ENCODE peak calls at places on chromosomes 13 and 19, in ten cellular contexts. Z is thyroid gland, B is tibial nerve, K is A549, E is breast epithelium, C is heart left ventricle, U is IMR-90, P is ovary, Q is H1, Y is endothelial cell of umbilical vein. T is an unnamed sample. For H3K4me1, the result is how much of the 10 kb centered on the place peaks cover.

GRCh38 chr13:72983085-72983768 is 75.6 kb upstream of the KLF5 start:
- DNase-seq in Z (peak), B (no peak), K (no peak), E (no peak), C (no peak), U (peak), P (peak), Q (no peak), Y (no peak), T (peak)

GRCh38 chr13:46530084-46530935 is 22.7 kb upstream of the LRCH1 start:
- DNase-seq in Z (no peak), B (no peak), K (no peak), E (no peak), C (no peak), U (peak), P (no peak), Q (no peak), Y (no peak), T (no peak)

GRCh38 chr19:19406878-19407639 is 1.6 kb downstream of the GATAD2A start:
- DNase-seq in Z (peak), B (no peak), K (no peak), E (peak), C (no peak), U (peak), P (no peak), Q (no peak), Y (peak), T (peak)

GRCh38 chr13:87677334-87678234 is 6.4 kb downstream of the SLITRK5 start:
- DNase-seq in Z (peak), B (no peak), K (no peak), E (no peak), C (no peak), U (no peak), P (no peak), Q (no peak), Y (no peak), T (peak)

GRCh38 chr13:38686635-38687245 is at the start of gene FREM2:
- DNase-seq in Z (peak), B (no peak), K (peak), E (peak), C (no peak), U (no peak), P (peak), Q (peak), Y (no peak), T (peak)

GRCh38 chr19:33441277-33441699 is 67.8 kb downstream of the CEBPG start:
- DNase-seq in Z (no peak), B (no peak), K (no peak), E (no peak), C (peak), U (no peak), P (no peak), Q (no peak), Y (no peak), T (no peak)

GRCh38 chr13:35388979-35389378 is 87.5 kb downstream of the MAB21L1 start:
- DNase-seq in Z (no peak), B (no peak), K (no peak), E (no peak), C (no peak), U (peak), P (no peak), Q (no peak), Y (peak), T (no peak)

GRCh38 chr19:4455742-4456565 is 1.6 kb downstream of the UBXN6 start:
- DNase-seq in Z (peak), B (peak), K (no peak), E (no peak), C (no peak), U (peak), P (peak), Q (no peak), Y (no peak), T (peak)

GRCh38 chr19:1574763-1575162 is 6.6 kb upstream of the MEX3D start:
- DNase-seq in Z (no peak), B (no peak), K (no peak), E (no peak), C (no peak), U (no peak), P (no peak), Q (no peak), Y (no peak), T (no peak)

GRCh38 chr19:18762125-18763023 is 28.7 kb downstream of the COMP start:
- DNase-seq in Z (peak), B (peak), K (no peak), E (peak), C (no peak), U (no peak), P (peak), Q (no peak), Y (peak), T (peak)

GRCh38 chr13:43687038-43687437 is 99.7 kb downstream of the ENOX1 start:
- DNase-seq in Z (no peak), B (no peak), K (no peak), E (no peak), C (no peak), U (no peak), P (no peak), Q (no peak), Y (no peak), T (no peak)

GRCh38 chr13:73168993-73169401 is 110.2 kb downstream of the KLF5 start:
- DNase-seq in Z (no peak), B (no peak), K (no peak), E (peak), C (no peak), U (peak), P (no peak), Q (peak), Y (no peak), T (no peak)

GRCh38 chr13:76164290-76164689 is 528.2 kb downstream of the LMO7 start:
- DNase-seq in Z (no peak), B (no peak), K (no peak), E (no peak), C (no peak), U (no peak), P (no peak), Q (no peak), Y (no peak), T (no peak)

GRCh38 chr13:93726173-93727019 is 499.8 kb downstream of the GPC6 start:
- DNase-seq in Z (no peak), B (no peak), K (no peak), E (no peak), C (no peak), U (no peak), P (no peak), Q (no peak), Y (no peak), T (no peak)

GRCh38 chr13:94389544-94390351 is 89.7 kb downstream of the DCT start:
- DNase-seq in Z (no peak), B (no peak), K (no peak), E (no peak), C (no peak), U (no peak), P (no peak), Q (no peak), Y (no peak), T (no peak)

GRCh38 chr19:47778089-47778953 is at the start of gene SELENOW:
- DNase-seq in Z (peak), B (peak), K (peak), E (peak), C (peak), U (peak), P (peak), Q (peak), Y (peak), T (peak)

GRCh38 chr13:92900455-92900854 is 326.2 kb upstream of the GPC6 start:
- DNase-seq in Z (no peak), B (no peak), K (no peak), E (no peak), C (no peak), U (no peak), P (no peak), Q (no peak), Y (no peak), T (no peak)

GRCh38 chr13:59442461-59442860 is 721.3 kb downstream of the DIAPH3 start:
- DNase-seq in Z (no peak), B (no peak), K (no peak), E (no peak), C (no peak), U (no peak), P (no peak), Q (no peak), Y (no peak), T (no peak)

GRCh38 chr13:40993987-40994386 is 25.1 kb downstream of the ELF1 start:
- DNase-seq in Z (peak), B (no peak), K (no peak), E (peak), C (no peak), U (no peak), P (no peak), Q (no peak), Y (no peak), T (peak)

GRCh38 chr13:76939215-76939614 is 9.1 kb upstream of the ACOD1 start:
- DNase-seq in Z (no peak), B (no peak), K (no peak), E (no peak), C (no peak), U (peak), P (no peak), Q (no peak), Y (no peak), T (no peak)

GRCh38 chr13:92197669-92198068 is 799.2 kb downstream of the GPC5 start:
- DNase-seq in Z (no peak), B (no peak), K (no peak), E (no peak), C (no peak), U (peak), P (no peak), Q (no peak), Y (no peak), T (no peak)

GRCh38 chr13:25839356-25839755 is 212.5 kb downstream of the SHISA2 start:
- DNase-seq in Z (no peak), B (no peak), K (no peak), E (no peak), C (no peak), U (no peak), P (no peak), Q (no peak), Y (no peak), T (no peak)

GRCh38 chr19:42132030-42132628 is at the start of gene POU2F2:
- DNase-seq in Z (peak), B (no peak), K (no peak), E (peak), C (peak), U (no peak), P (no peak), Q (no peak), Y (no peak), T (no peak)
- TF ChIP-seq POLR2A in Z (no peak), B (no peak), K (no peak), E (no peak), C (no peak), U (no peak), P (no peak), Q (no peak), Y (no peak), T (no peak)

DNA sequence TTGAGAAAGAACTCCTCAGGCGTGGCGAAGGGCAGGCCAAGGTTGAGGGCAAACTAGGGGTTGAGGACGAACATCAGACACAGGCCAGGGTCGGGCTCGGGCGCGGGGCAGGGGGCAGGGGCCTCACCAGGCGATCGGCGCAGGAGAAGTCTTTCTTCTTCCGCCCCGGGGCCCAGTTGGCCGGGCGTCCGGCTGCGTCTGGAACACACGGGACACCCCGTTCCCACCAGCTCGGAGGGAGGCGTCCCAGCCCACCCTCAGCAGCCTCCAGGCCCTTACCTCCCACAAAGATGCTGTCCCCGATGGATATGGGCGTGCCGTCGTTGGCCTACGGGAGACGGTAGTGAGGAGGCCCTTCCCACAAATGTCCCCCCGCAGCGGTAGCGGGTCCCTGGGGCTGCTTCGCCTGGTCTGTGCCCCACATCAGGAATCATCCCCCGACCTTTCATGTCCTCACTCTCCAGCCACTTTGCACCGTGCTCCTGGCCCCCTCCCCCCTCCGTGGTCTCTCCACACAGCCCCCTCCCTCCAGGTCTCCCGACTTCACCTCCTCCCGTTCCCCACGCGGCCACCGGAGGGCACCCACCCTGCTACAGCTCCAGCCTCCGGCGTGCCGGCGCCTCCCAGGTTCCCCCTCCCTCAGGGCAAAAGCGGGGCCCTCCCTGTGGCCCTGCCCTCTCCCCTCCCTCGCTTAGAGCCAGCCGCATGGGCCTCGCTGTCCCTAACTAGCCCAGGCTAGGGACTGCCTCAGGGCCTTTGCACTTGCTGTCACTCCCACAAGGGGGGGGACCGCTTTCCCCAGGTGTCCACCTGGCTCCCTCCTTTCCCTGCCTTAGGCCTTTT is 4.7 kb downstream of the PNKP start:
- DNase-seq in Z (peak), B (no peak), K (no peak), E (no peak), C (no peak), U (no peak), P (peak), Q (peak), Y (no peak), T (no peak)
- TF ChIP-seq CTCF in Z (no peak), B (no peak), K (peak), E (no peak), C (no peak), U (peak), P (no peak), Q (peak), Y (peak), T (no peak)

DNA sequence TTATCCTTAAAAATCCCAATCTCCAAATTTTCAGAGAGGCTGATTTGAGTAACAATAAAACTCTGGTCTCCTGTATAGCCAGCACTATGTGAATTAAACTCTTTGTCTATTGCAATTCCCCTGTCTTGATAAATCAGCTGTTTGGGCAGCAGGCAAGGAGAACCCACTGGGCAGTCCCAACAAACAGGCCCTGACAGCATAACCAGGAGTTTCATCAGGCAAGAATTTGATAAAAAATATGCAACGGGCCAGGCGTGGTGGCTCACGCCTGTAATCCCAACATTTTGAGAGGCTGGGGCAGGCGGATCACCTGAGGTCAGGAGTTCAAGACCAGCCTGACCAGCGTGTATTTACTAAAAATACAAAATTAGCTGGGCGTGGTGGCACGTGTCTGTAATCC is 42.1 kb downstream of the STK24 start:
- DNase-seq in Z (no peak), B (no peak), K (no peak), E (no peak), C (no peak), U (no peak), P (no peak), Q (no peak), Y (no peak), T (no peak)
- H3K4me1 ChIP-seq in Z (half or more), B (under half), K (under half), E (under half), C (under half), U (under half), P (under half), Q (under half), Y (under half), T (under half)

DNA sequence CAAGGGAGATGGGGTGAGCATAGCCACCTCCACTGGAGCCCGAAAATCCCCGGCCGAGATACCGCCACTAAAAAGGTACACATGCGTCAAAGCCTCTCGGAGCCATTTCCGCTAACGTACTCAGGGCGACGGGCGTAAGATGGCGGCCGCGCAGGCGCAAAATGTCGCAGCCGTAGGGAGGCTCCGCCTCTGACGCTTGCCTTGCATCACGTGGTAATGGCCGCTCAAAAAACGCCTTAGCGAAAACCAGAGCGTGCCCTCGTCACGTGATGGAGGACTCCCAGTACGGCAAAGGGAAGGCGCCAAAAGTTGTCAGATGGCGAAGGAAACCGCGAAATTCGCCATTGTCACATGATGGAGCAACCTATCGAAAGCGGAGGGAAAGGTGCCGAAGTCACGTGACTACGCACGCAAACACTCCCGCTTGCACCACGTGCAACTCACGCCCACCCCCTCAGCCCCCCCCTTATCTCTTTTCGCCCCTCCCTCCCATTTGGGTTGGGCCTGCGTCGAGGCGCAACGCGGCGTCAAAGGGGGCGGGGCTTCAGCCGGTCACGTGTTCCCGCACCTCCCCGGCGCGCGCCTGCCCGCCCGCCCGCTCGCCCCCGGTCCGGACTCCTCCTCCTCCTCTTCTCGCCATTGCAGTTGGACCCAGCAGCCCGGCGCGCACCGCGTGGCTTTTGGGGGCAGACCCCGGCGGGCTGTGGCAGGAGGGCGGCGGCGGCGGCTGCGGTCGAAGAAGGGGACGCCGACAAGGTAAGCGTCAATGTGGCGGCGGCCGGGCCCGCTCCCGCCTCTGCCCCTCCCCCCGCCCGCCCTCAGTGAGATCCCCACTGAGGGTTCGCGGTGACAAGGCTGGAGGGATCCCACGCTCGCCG is at the start of gene ILF3:
- DNase-seq in Z (peak), B (peak), K (peak), E (peak), C (peak), U (peak), P (peak), Q (peak), Y (peak), T (peak)
- TF ChIP-seq POLR2A in Z (peak), B (peak), K (peak), E (peak), C (peak), U (peak), P (peak), Q (peak), Y (peak), T (peak)

GRCh38 chr13:95593462-95593861 is 40.9 kb downstream of the CLDN10 start:
- DNase-seq in Z (no peak), B (no peak), K (no peak), E (no peak), C (no peak), U (no peak), P (no peak), Q (no peak), Y (no peak), T (no peak)
- TF ChIP-seq CTCF in Z (no peak), B (no peak), K (no peak), E (no peak), C (no peak), U (no peak), P (no peak), Q (no peak), Y (no peak), T (no peak)

GRCh38 chr19:40605201-40605971 is 4.2 kb downstream of the LTBP4 start:
- DNase-seq in Z (peak), B (peak), K (peak), E (peak), C (peak), U (peak), P (peak), Q (no peak), Y (no peak), T (peak)
- H3K4me1 ChIP-seq in Z (half or more), B (half or more), K (half or more), E (under half), C (half or more), U (under half), P (under half), Q (under half), Y (under half), T (half or more)

GRCh38 chr13:102798653-102799543 is at the start of the genes BIVM and POGLUT2:
- DNase-seq in Z (peak), B (peak), K (peak), E (peak), C (peak), U (peak), P (peak), Q (peak), Y (peak), T (peak)
- TF ChIP-seq POLR2A in Z (no peak), B (no peak), K (peak), E (no peak), C (peak), U (no peak), P (no peak), Q (peak), Y (no peak), T (no peak)

GRCh38 chr13:45194081-45194939 is 6.5 kb downstream of the KCTD4 start:
- DNase-seq in Z (no peak), B (peak), K (no peak), E (peak), C (no peak), U (peak), P (peak), Q (peak), Y (no peak), T (peak)
- TF ChIP-seq CTCF in Z (no peak), B (peak), K (peak), E (peak), C (peak), U (peak), P (no peak), Q (peak), Y (no peak), T (peak)